ENCODE peak calls at places on chromosomes 16 and 17, in four cellular contexts. M is frontal cortex, X is Caki2, O is Panc1. V is an unnamed sample.

GRCh38 chr16:57640612-57641011 is 12.2 kb downstream of the ADGRG1 start:
- DNase-seq in M (no peak), X (no peak), O (no peak), V (no peak)

GRCh38 chr17:75864448-75864871 is 9.3 kb upstream of the WBP2 start:
- DNase-seq in M (peak; percentile 24), X (no peak), O (no peak), V (no peak)

GRCh38 chr16:30621765-30622164 is 11.6 kb upstream of the ZNF689 start:
- DNase-seq in M (no peak), X (no peak), O (no peak), V (no peak)

GRCh38 chr16:81730090-81731051 is 48.7 kb upstream of the PLCG2 start:
- DNase-seq in M (peak; percentile 80), X (peak; percentile 92), O (no peak), V (no peak)

GRCh38 chr16:25212636-25213035 is 4.1 kb upstream of the AQP8 start:
- DNase-seq in M (no peak), X (no peak), O (no peak), V (no peak)

GRCh38 chr17:20787281-20787680 is 207.8 kb downstream of the CDRT15L2 start:
- DNase-seq in M (no peak), X (no peak), O (no peak), V (no peak)

GRCh38 chr17:31096106-31096436 is 1.3 kb downstream of the NF1 start:
- DNase-seq in M (no peak), X (no peak), O (no peak), V (no peak)

GRCh38 chr16:49407873-49408565 is 34.4 kb downstream of the C16orf78 start:
- DNase-seq in M (peak; percentile 19), X (peak; percentile 72), O (peak; percentile 32), V (peak; percentile 25)

GRCh38 chr16:21643787-21644186 is 8.6 kb downstream of the IGSF6 start:
- DNase-seq in M (no peak), X (no peak), O (no peak), V (no peak)

GRCh38 chr17:64783556-64784352 is 121.6 kb upstream of the SMURF2 start:
- DNase-seq in M (no peak), X (no peak), O (no peak), V (no peak)

GRCh38 chr16:1890024-1890700 is 18.2 kb upstream of the MEIOB start:
- DNase-seq in M (no peak), X (no peak), O (no peak), V (no peak)

V was measured in keratinocyte.